ENCODE peak calls at places on chromosomes 1 and 21, in ten cellular contexts. T is activated naive CD4-positive, alpha-beta T cell; G is transverse colon; X is H7; S is cerebellum; W is DMS79 treated with DMSO at 0.1 percent for 48 hours; P is HS-5; F is cardiac fibroblast; M is NCI-H146; Z is lower leg skin. I is an unnamed sample.

GRCh38 chr1:193905288-193906085 is 719.1 kb upstream of the B3GALT2 start:
- DNase-seq in T (no peak), G (no peak), X (no peak), S (no peak), W (no peak), P (no peak), F (peak; percentile 10), M (peak; percentile 2), Z (no peak), I (no peak)

GRCh38 chr1:5448486-5448885 is 543.7 kb downstream of the NPHP4 start:
- DNase-seq in T (no peak), G (no peak), X (peak; percentile 80), S (peak; percentile 41), W (no peak), P (no peak), F (no peak), M (no peak), Z (no peak), I (no peak)

GRCh38 chr1:15386128-15386824 is 23.4 kb upstream of the EFHD2 start:
- DNase-seq in T (no peak), G (no peak), X (peak; percentile 65), S (no peak), W (no peak), P (no peak), F (no peak), M (no peak), Z (no peak), I (no peak)

GRCh38 chr1:167273027-167273800 is 52.5 kb downstream of the POU2F1 start:
- DNase-seq in T (no peak), G (no peak), X (no peak), S (no peak), W (peak; percentile 84), P (no peak), F (peak; percentile 80), M (no peak), Z (no peak), I (no peak)

GRCh38 chr1:183989078-183989577 is 48.4 kb downstream of the COLGALT2 start:
- DNase-seq in T (no peak), G (no peak), X (no peak), S (peak; percentile 67), W (no peak), P (peak; percentile 63), F (peak; percentile 59), M (no peak), Z (peak; percentile 16), I (no peak)

GRCh38 chr1:3013371-3014038 is 7.8 kb upstream of the ACTRT2 start:
- DNase-seq in T (no peak), G (no peak), X (no peak), S (no peak), W (no peak), P (no peak), F (no peak), M (no peak), Z (no peak), I (no peak)

GRCh38 chr1:93904228-93904627 is 5.0 kb downstream of the GCLM start:
- DNase-seq in T (no peak), G (no peak), X (no peak), S (no peak), W (peak; percentile 10), P (no peak), F (peak; percentile 18), M (no peak), Z (no peak), I (no peak)

GRCh38 chr1:4171480-4172450 is 271.7 kb upstream of the C1orf174 start:
- DNase-seq in T (no peak), G (no peak), X (peak; percentile 49), S (no peak), W (no peak), P (no peak), F (no peak), M (no peak), Z (no peak), I (no peak)

GRCh38 chr1:247112479-247112781 is 8.3 kb upstream of the ZNF669 start:
- DNase-seq in T (no peak), G (no peak), X (no peak), S (peak; percentile 51), W (no peak), P (no peak), F (no peak), M (no peak), Z (no peak), I (no peak)

GRCh38 chr1:155012760-155013602 is 10.4 kb downstream of the ZBTB7B start:
- DNase-seq in T (no peak), G (no peak), X (no peak), S (no peak), W (no peak), P (no peak), F (no peak), M (no peak), Z (no peak), I (no peak)

GRCh38 chr1:7478142-7478796 is 292.8 kb upstream of the VAMP3 start:
- DNase-seq in T (no peak), G (no peak), X (no peak), S (no peak), W (no peak), P (no peak), F (no peak), M (no peak), Z (no peak), I (no peak)

GRCh38 chr21:32826317-32827167 is 55.0 kb upstream of the PAXBP1 start:
- DNase-seq in T (no peak), G (peak; percentile 50), X (peak; percentile 66), S (peak; percentile 42), W (peak; percentile 12), P (no peak), F (peak; percentile 75), M (peak; percentile 52), Z (no peak), I (no peak)

GRCh38 chr1:5522605-5523145 is 469.6 kb downstream of the NPHP4 start:
- DNase-seq in T (no peak), G (no peak), X (no peak), S (no peak), W (no peak), P (no peak), F (no peak), M (no peak), Z (no peak), I (no peak)

GRCh38 chr21:46096596-46096981 is 1.3 kb upstream of the COL6A2 start:
- DNase-seq in T (no peak), G (no peak), X (peak; percentile 38), S (no peak), W (no peak), P (no peak), F (no peak), M (no peak), Z (no peak), I (no peak)

GRCh38 chr1:203828424-203828823 is 33.0 kb upstream of the SNRPE start:
- DNase-seq in T (no peak), G (no peak), X (no peak), S (no peak), W (no peak), P (no peak), F (no peak), M (no peak), Z (no peak), I (no peak)

GRCh38 chr1:155012052-155012546 is 9.5 kb downstream of the ZBTB7B start:
- DNase-seq in T (no peak), G (peak; percentile 85), X (peak; percentile 97), S (peak; percentile 71), W (peak; percentile 57), P (no peak), F (peak; percentile 76), M (peak; percentile 48), Z (peak; percentile 85), I (no peak)

GRCh38 chr1:34378968-34379729 is 202.4 kb downstream of the C1orf94 start:
- DNase-seq in T (no peak), G (no peak), X (no peak), S (no peak), W (peak; percentile 62), P (no peak), F (no peak), M (no peak), Z (no peak), I (no peak)

GRCh38 chr1:3417082-3417728 is 37.3 kb upstream of the ARHGEF16 start:
- DNase-seq in T (no peak), G (no peak), X (no peak), S (no peak), W (no peak), P (no peak), F (no peak), M (no peak), Z (no peak), I (no peak)

GRCh38 chr1:118985611-118986290 is 2.4 kb downstream of the TBX15 start:
- DNase-seq in T (no peak), G (no peak), X (no peak), S (no peak), W (no peak), P (no peak), F (no peak), M (no peak), Z (no peak), I (no peak)

GRCh38 chr1:18279713-18280074 is 172.1 kb downstream of the IGSF21 start:
- DNase-seq in T (no peak), G (no peak), X (no peak), S (peak; percentile 92), W (peak; percentile 57), P (no peak), F (no peak), M (no peak), Z (no peak), I (no peak)

GRCh38 chr1:173832748-173833147 is 8.1 kb upstream of the CENPL start:
- DNase-seq in T (no peak), G (no peak), X (no peak), S (no peak), W (no peak), P (no peak), F (no peak), M (no peak), Z (no peak), I (no peak)

GRCh38 chr21:25871566-25871965 is 136.8 kb downstream of the GABPA start:
- DNase-seq in T (no peak), G (no peak), X (peak; percentile 47), S (no peak), W (no peak), P (no peak), F (no peak), M (no peak), Z (no peak), I (no peak)

GRCh38 chr1:235468970-235469369 is 35.3 kb downstream of the B3GALNT2 start:
- DNase-seq in T (no peak), G (no peak), X (no peak), S (no peak), W (no peak), P (peak; percentile 53), F (peak; percentile 42), M (no peak), Z (no peak), I (peak; percentile 55)

GRCh38 chr21:44749759-44750674 is 38.6 kb upstream of the TSPEAR start:
- DNase-seq in T (no peak), G (no peak), X (peak; percentile 62), S (no peak), W (no peak), P (no peak), F (no peak), M (no peak), Z (no peak), I (no peak)

GRCh38 chr1:231937013-231937754 is 310.6 kb downstream of the DISC1 start:
- DNase-seq in T (no peak), G (no peak), X (no peak), S (no peak), W (peak; percentile 66), P (no peak), F (peak; percentile 59), M (peak; percentile 63), Z (peak; percentile 31), I (no peak)

GRCh38 chr1:94951056-94951455 is 24.1 kb upstream of the CNN3 start:
- DNase-seq in T (no peak), G (no peak), X (no peak), S (peak; percentile 54), W (no peak), P (no peak), F (no peak), M (no peak), Z (no peak), I (no peak)

GRCh38 chr21:32132409-32132808 is 146.4 kb downstream of the MIS18A start:
- DNase-seq in T (no peak), G (no peak), X (no peak), S (no peak), W (no peak), P (no peak), F (no peak), M (no peak), Z (no peak), I (no peak)

GRCh38 chr1:12275370-12275769 is 45.5 kb downstream of the VPS13D start:
- DNase-seq in T (no peak), G (peak; percentile 17), X (peak; percentile 62), S (no peak), W (no peak), P (no peak), F (peak; percentile 41), M (no peak), Z (no peak), I (no peak)

I was measured in keratinocyte.